ENCODE peak calls at places on chromosome 9, in five cellular contexts. C is psoas muscle, A is A549, U is kidney, J is left ventricle myocardium inferior. Q is an unnamed sample.

GRCh38 chr9:127132375-127132774 is 9.9 kb upstream of the ANGPTL2 start:
- DNase-seq in U (no peak), C (peak; percentile 48), J (no peak), A (no peak), Q (no peak)

GRCh38 chr9:81557452-81557956 is 131.8 kb downstream of the TLE1 start:
- DNase-seq in U (no peak), A (no peak), J (no peak), C (no peak), Q (no peak)

GRCh38 chr9:6931913-6932312 is 174.1 kb downstream of the KDM4C start:
- DNase-seq in C (peak; percentile 64), U (no peak), J (no peak), A (peak; percentile 38), Q (peak; percentile 76)

GRCh38 chr9:69452110-69452780 is 127.2 kb downstream of the ENTREP1 start:
- DNase-seq in C (no peak), J (no peak), U (no peak), A (no peak), Q (no peak)

GRCh38 chr9:72305102-72305546 is 59.9 kb downstream of the ZFAND5 start:
- DNase-seq in J (peak; percentile 79), U (peak; percentile 94), C (peak; percentile 82), A (peak; percentile 99), Q (peak; percentile 82)

GRCh38 chr9:22111176-22111870 is 102.2 kb upstream of the CDKN2B start:
- DNase-seq in U (no peak), A (no peak), C (no peak), J (no peak), Q (no peak)

GRCh38 chr9:99823392-99824377 is 2.0 kb downstream of the NR4A3 start:
- DNase-seq in A (peak; percentile 34), U (peak; percentile 85), C (peak; percentile 58), J (peak; percentile 17), Q (peak; percentile 51)

GRCh38 chr9:84969084-84969483 is 299.6 kb downstream of the NTRK2 start:
- DNase-seq in A (peak; percentile 61), C (no peak), U (no peak), J (no peak), Q (no peak)

GRCh38 chr9:135476561-135476960 is 3.0 kb upstream of the PPP1R26 start:
- DNase-seq in A (no peak), J (no peak), C (no peak), U (no peak), Q (no peak)

GRCh38 chr9:107034831-107035230 is 171.9 kb downstream of the ZNF462 start:
- DNase-seq in U (no peak), C (no peak), A (no peak), J (no peak), Q (no peak)

GRCh38 chr9:135480071-135480941 is 724 bp downstream of the PPP1R26 start:
- DNase-seq in A (peak; percentile 54), C (no peak), J (peak; percentile 46), U (no peak), Q (no peak)

GRCh38 chr9:1918642-1919041 is 96.5 kb upstream of the SMARCA2 start:
- DNase-seq in U (no peak), A (no peak), C (no peak), J (no peak), Q (no peak)

GRCh38 chr9:128773049-128773448 is 1.3 kb upstream of the ZER1 start:
- DNase-seq in C (no peak), U (no peak), J (no peak), A (no peak), Q (no peak)

GRCh38 chr9:4792054-4792571 is 631 bp upstream of the RCL1 start:
- DNase-seq in A (no peak), C (no peak), J (no peak), U (no peak), Q (no peak)

GRCh38 chr9:113317777-113318176 is 14.6 kb upstream of the RNF183 start:
- DNase-seq in C (no peak), U (no peak), A (no peak), J (no peak), Q (no peak)

GRCh38 chr9:136204838-136205706 is at the start of gene LHX3:
- DNase-seq in C (no peak), J (no peak), A (no peak), U (peak; percentile 64), Q (no peak)

GRCh38 chr9:105047652-105048031 is 119.7 kb upstream of the ABCA1 start:
- DNase-seq in C (no peak), A (no peak), U (no peak), J (no peak), Q (no peak)

GRCh38 chr9:4569101-4569500 is 78.8 kb downstream of the SLC1A1 start:
- DNase-seq in U (no peak), C (no peak), A (no peak), J (no peak), Q (no peak)

GRCh38 chr9:108756746-108757490 is 98.9 kb downstream of the ACTL7B start:
- DNase-seq in U (no peak), J (no peak), C (no peak), A (no peak), Q (no peak)

GRCh38 chr9:128771745-128772519 is at the start of gene ZER1:
- DNase-seq in U (peak; percentile 98), C (peak; percentile 97), J (peak; percentile 95), A (peak; percentile 89), Q (peak; percentile 96)

GRCh38 chr9:113409883-113410206 is 630 bp downstream of the POLE3 start:
- DNase-seq in C (no peak), J (no peak), U (no peak), A (no peak), Q (no peak)

GRCh38 chr9:128293091-128293490 is 17.0 kb downstream of the SWI5 start:
- DNase-seq in C (no peak), A (no peak), J (no peak), U (no peak), Q (no peak)

GRCh38 chr9:73050062-73050814 is 97.4 kb upstream of the ALDH1A1 start:
- DNase-seq in U (no peak), C (no peak), J (no peak), A (peak; percentile 82), Q (no peak)

GRCh38 chr9:93097496-93098205 is 1.6 kb downstream of the CARD19 start:
- DNase-seq in C (peak; percentile 58), J (no peak), A (no peak), U (peak; percentile 76), Q (no peak)

GRCh38 chr9:134933076-134933659 is 15.5 kb upstream of the FCN1 start:
- DNase-seq in U (peak; percentile 37), J (no peak), C (peak; percentile 28), A (no peak), Q (no peak)

GRCh38 chr9:107147134-107147533 is 135.9 kb upstream of the RAD23B start:
- DNase-seq in C (no peak), J (no peak), U (no peak), A (no peak), Q (no peak)

GRCh38 chr9:127724012-127724411 is 8.1 kb downstream of the TTC16 start:
- DNase-seq in C (peak; percentile 55), A (no peak), J (no peak), U (peak; percentile 72), Q (no peak)

GRCh38 chr9:121942866-121943265 is 150.2 kb downstream of the TTLL11 start:
- DNase-seq in U (no peak), J (no peak), C (no peak), A (no peak), Q (no peak)

GRCh38 chr9:133556354-133556753 is 21.9 kb downstream of the ADAMTSL2 start:
- DNase-seq in C (no peak), J (no peak), A (no peak), U (no peak), Q (no peak)

GRCh38 chr9:33044677-33045282 is 19.7 kb downstream of the DNAJA1 start:
- DNase-seq in A (peak; percentile 67), C (no peak), J (no peak), U (no peak), Q (peak; percentile 56)

GRCh38 chr9:98324801-98325200 is 69.4 kb upstream of the TBC1D2 start:
- DNase-seq in U (peak; percentile 7), J (no peak), A (no peak), C (no peak), Q (no peak)

GRCh38 chr9:99134893-99135341 is 30.0 kb downstream of the TGFBR1 start:
- DNase-seq in U (no peak), J (no peak), C (no peak), A (no peak), Q (no peak)

GRCh38 chr9:29850664-29851063 is 2277.4 kb upstream of the C9orf72 start:
- DNase-seq in C (no peak), U (no peak), J (no peak), A (no peak), Q (no peak)
- TF ChIP-seq CTCF in C (no peak), U (no peak), J (no peak), A (no peak), Q (no peak)

GRCh38 chr9:125574136-125574877 is 132.7 kb downstream of the MAPKAP1 start:
- DNase-seq in U (no peak), J (no peak), C (no peak), A (no peak), Q (no peak)
- H3K9me3 ChIP-seq in U (no peaks in the 10 kb centered on the region), J (peaks cover 16% of the 10 kb centered on the region), C (peaks cover 5% of the 10 kb centered on the region), A (no peaks in the 10 kb centered on the region), Q (no peaks in the 10 kb centered on the region)

GRCh38 chr9:123266655-123267421 is 1.5 kb downstream of the STRBP start:
- DNase-seq in J (no peak), A (no peak), C (no peak), U (no peak), Q (no peak)
- H3K4me1 ChIP-seq in J (peaks cover 18% of the 10 kb centered on the region), A (peaks cover 9% of the 10 kb centered on the region), C (no peaks in the 10 kb centered on the region), U (no peaks in the 10 kb centered on the region), Q (peaks cover 26% of the 10 kb centered on the region)

GRCh38 chr9:75027187-75028107 is 646 bp downstream of the CARNMT1 start:
- DNase-seq in A (peak; percentile 61), U (peak; percentile 89), C (peak; percentile 83), J (peak; percentile 59), Q (peak; percentile 85)
- TF ChIP-seq CTCF in A (no peak), U (peak; percentile 1), C (no peak), J (no peak), Q (no peak)

GRCh38 chr9:137984520-137985257 is 107.1 kb downstream of the CACNA1B start:
- DNase-seq in C (no peak), J (no peak), U (no peak), A (no peak), Q (no peak)

GRCh38 chr9:137984005-137984404 is 106.4 kb downstream of the CACNA1B start:
- DNase-seq in U (no peak), C (no peak), A (no peak), J (no peak), Q (peak; percentile 39)

GRCh38 chr9:137986268-137987099 is 108.9 kb downstream of the CACNA1B start:
- DNase-seq in J (no peak), U (no peak), A (no peak), C (no peak), Q (no peak)

GRCh38 chr9:137987244-137988030 is 109.9 kb downstream of the CACNA1B start:
- DNase-seq in U (no peak), J (no peak), A (no peak), C (no peak), Q (peak; percentile 24)

DNA sequence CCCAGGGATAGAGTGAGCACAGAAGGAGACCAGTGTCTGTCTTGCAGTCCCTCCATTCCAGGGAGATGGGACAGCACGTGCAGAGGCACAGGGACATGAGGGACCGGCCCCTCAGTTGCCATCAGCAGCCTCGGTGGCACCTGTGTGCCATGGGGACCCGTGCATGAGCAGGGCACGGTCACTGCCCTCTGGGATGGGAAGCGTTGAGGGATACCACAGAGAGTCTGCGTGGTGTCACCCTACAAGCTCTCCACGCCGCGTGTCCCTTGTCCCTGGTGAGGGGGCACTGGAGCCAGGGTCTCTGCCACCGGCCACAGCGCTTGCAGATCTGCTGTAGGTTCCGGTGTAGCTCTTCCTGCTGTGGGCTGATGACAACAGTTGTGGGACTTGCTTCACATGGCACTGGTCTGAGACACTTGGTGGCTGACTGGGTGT is 108.1 kb downstream of the CACNA1B start:
- DNase-seq in U (no peak), C (no peak), A (no peak), J (no peak), Q (no peak)
- H3K9me3 ChIP-seq in U (no peaks in the 10 kb centered on the region), C (no peaks in the 10 kb centered on the region), A (no peaks in the 10 kb centered on the region), J (peaks cover 5% of the 10 kb centered on the region), Q (no peaks in the 10 kb centered on the region)

Q was measured in Peyer's patch.